ENCODE peak calls at places on chromosomes 13 and 19, in eight cellular contexts. F is NCI-H1092 treated with DMSO at 0.1 percent for 48 hours; R is effector memory CD4-positive, alpha-beta T cell; S is upper lobe of left lung; B is stimulated activated naive CD4-positive, alpha-beta T cell; C is astrocyte of the spinal cord; X is activated T-cell treated with anti-CD3 and anti-CD28 coated beads, Interleukin-2, amount 50 U/mL, for 72 hours; O is AG08395. J is an unnamed sample.

GRCh38 chr13:26656919-26657318 is 99.4 kb downstream of the WASF3 start:
- DNase-seq in F (no peak), R (no peak), S (no peak), B (no peak), C (peak), X (no peak), O (peak), J (no peak)

GRCh38 chr13:77859450-77859849 is 59.2 kb downstream of the EDNRB start:
- DNase-seq in F (no peak), R (no peak), S (no peak), B (no peak), C (no peak), X (no peak), O (peak), J (no peak)

GRCh38 chr19:16581145-16581970 is 9.1 kb upstream of the SLC35E1 start:
- DNase-seq in F (no peak), R (no peak), S (no peak), B (no peak), C (no peak), X (no peak), O (no peak), J (no peak)

GRCh38 chr13:30032263-30032662 is 181.8 kb upstream of the UBL3 start:
- DNase-seq in F (no peak), R (no peak), S (no peak), B (no peak), C (no peak), X (no peak), O (no peak), J (no peak)

GRCh38 chr19:49680473-49681351 is 3.6 kb downstream of the PRMT1 start:
- DNase-seq in F (peak), R (peak), S (peak), B (peak), C (peak), X (peak), O (peak), J (peak)

GRCh38 chr19:4197625-4198466 is 15.4 kb downstream of the ANKRD24 start:
- DNase-seq in F (peak), R (no peak), S (no peak), B (no peak), C (no peak), X (peak), O (no peak), J (no peak)

GRCh38 chr19:33631628-33631995 is 9.9 kb downstream of the CHST8 start:
- DNase-seq in F (no peak), R (no peak), S (no peak), B (no peak), C (no peak), X (no peak), O (no peak), J (no peak)

GRCh38 chr13:35927554-35927953 is 203.6 kb downstream of the DCLK1 start:
- DNase-seq in F (no peak), R (no peak), S (no peak), B (no peak), C (peak), X (no peak), O (peak), J (no peak)

GRCh38 chr13:109784590-109785140 is 1.7 kb downstream of the IRS2 start:
- DNase-seq in F (peak), R (peak), S (peak), B (peak), C (peak), X (peak), O (peak), J (no peak)

GRCh38 chr19:42965204-42965603 is 28.2 kb upstream of the PSG7 start:
- DNase-seq in F (no peak), R (no peak), S (no peak), B (no peak), C (peak), X (no peak), O (peak), J (no peak)

J was measured in NCI-H446 treated with DMSO at 0.1 percent for 48 hours.